ENCODE peak calls at places on chromosomes 16 and 17, in ten cellular contexts. I, C, L, E, O, H, F, X, D and Q are unnamed samples.

GRCh38 chr16:11060856-11061255 is 116.5 kb downstream of the CLEC16A start:
- DNase-seq in I (no peak), C (no peak), L (no peak), E (peak; percentile 25), O (peak; percentile 39), H (no peak), F (no peak), X (no peak), D (no peak), Q (no peak)

GRCh38 chr16:1502092-1503004 is 9.2 kb downstream of the TELO2 start:
- DNase-seq in I (no peak), C (no peak), L (no peak), E (peak; percentile 60), O (no peak), H (no peak), F (no peak), X (no peak), D (no peak), Q (no peak)

GRCh38 chr17:12020595-12021590 is at the start of gene MAP2K4:
- DNase-seq in I (peak; percentile 95), C (peak; percentile 63), L (peak; percentile 87), E (peak; percentile 96), O (peak; percentile 94), H (peak; percentile 100), F (peak; percentile 93), X (peak; percentile 96), D (peak; percentile 95), Q (peak; percentile 92)

GRCh38 chr17:82043507-82043906 is 6.0 kb upstream of the DCXR start:
- DNase-seq in I (no peak), C (no peak), L (no peak), E (no peak), O (no peak), H (no peak), F (no peak), X (no peak), D (no peak), Q (no peak)

GRCh38 chr16:89417352-89417751 is 73.0 kb downstream of the ANKRD11 start:
- DNase-seq in I (no peak), C (no peak), L (no peak), E (no peak), O (no peak), H (no peak), F (no peak), X (no peak), D (no peak), Q (no peak)

GRCh38 chr16:17439580-17439979 is 31.2 kb downstream of the XYLT1 start:
- DNase-seq in I (no peak), C (no peak), L (no peak), E (no peak), O (no peak), H (no peak), F (no peak), X (no peak), D (no peak), Q (no peak)

GRCh38 chr17:17120294-17120693 is 78.0 kb downstream of the MPRIP start:
- DNase-seq in I (no peak), C (no peak), L (no peak), E (no peak), O (no peak), H (no peak), F (no peak), X (no peak), D (no peak), Q (no peak)

GRCh38 chr16:61237804-61238485 is 798.3 kb downstream of the CDH8 start:
- DNase-seq in I (no peak), C (no peak), L (no peak), E (no peak), O (no peak), H (no peak), F (no peak), X (no peak), D (no peak), Q (peak; percentile 73)

GRCh38 chr17:2449486-2449885 is 48.6 kb upstream of the MNT start:
- DNase-seq in I (no peak), C (no peak), L (no peak), E (no peak), O (no peak), H (no peak), F (no peak), X (no peak), D (no peak), Q (no peak)

GRCh38 chr17:76841776-76842405 is 26.3 kb upstream of the MGAT5B start:
- DNase-seq in I (no peak), C (no peak), L (no peak), E (no peak), O (no peak), H (peak; percentile 84), F (no peak), X (no peak), D (no peak), Q (peak; percentile 57)

GRCh38 chr16:86515780-86516617 is 5.7 kb downstream of the FOXF1 start:
- DNase-seq in I (no peak), C (no peak), L (no peak), E (no peak), O (no peak), H (peak; percentile 71), F (peak; percentile 49), X (no peak), D (no peak), Q (no peak)
- H3K27me3 ChIP-seq in I (peaks cover 74% of the 10 kb centered on the region), C (peaks cover 91% of the 10 kb centered on the region), L (peaks cover 6% of the 10 kb centered on the region), E (peaks cover 79% of the 10 kb centered on the region), O (peaks cover 97% of the 10 kb centered on the region), H (peaks cover 96% of the 10 kb centered on the region), F (peaks cover 84% of the 10 kb centered on the region), X (no peaks in the 10 kb centered on the region), D (peaks cover 12% of the 10 kb centered on the region), Q (peaks cover 59% of the 10 kb centered on the region)

GRCh38 chr17:65558311-65558682 is 3.2 kb downstream of the AXIN2 start:
- DNase-seq in I (no peak), C (no peak), L (no peak), E (no peak), O (no peak), H (no peak), F (no peak), X (no peak), D (peak; percentile 38), Q (no peak)

GRCh38 chr17:65557349-65558310 is 3.8 kb downstream of the AXIN2 start:
- DNase-seq in I (no peak), C (no peak), L (no peak), E (no peak), O (no peak), H (no peak), F (peak; percentile 73), X (no peak), D (no peak), Q (no peak)

GRCh38 chr17:65559802-65560627 is 1.4 kb downstream of the AXIN2 start:
- DNase-seq in I (peak; percentile 43), C (no peak), L (no peak), E (peak; percentile 78), O (no peak), H (peak; percentile 90), F (peak; percentile 51), X (no peak), D (peak; percentile 77), Q (peak; percentile 72)

GRCh38 chr17:65559483-65559801 is 2.0 kb downstream of the AXIN2 start:
- DNase-seq in I (no peak), C (no peak), L (no peak), E (no peak), O (no peak), H (no peak), F (no peak), X (no peak), D (no peak), Q (no peak)

DNA sequence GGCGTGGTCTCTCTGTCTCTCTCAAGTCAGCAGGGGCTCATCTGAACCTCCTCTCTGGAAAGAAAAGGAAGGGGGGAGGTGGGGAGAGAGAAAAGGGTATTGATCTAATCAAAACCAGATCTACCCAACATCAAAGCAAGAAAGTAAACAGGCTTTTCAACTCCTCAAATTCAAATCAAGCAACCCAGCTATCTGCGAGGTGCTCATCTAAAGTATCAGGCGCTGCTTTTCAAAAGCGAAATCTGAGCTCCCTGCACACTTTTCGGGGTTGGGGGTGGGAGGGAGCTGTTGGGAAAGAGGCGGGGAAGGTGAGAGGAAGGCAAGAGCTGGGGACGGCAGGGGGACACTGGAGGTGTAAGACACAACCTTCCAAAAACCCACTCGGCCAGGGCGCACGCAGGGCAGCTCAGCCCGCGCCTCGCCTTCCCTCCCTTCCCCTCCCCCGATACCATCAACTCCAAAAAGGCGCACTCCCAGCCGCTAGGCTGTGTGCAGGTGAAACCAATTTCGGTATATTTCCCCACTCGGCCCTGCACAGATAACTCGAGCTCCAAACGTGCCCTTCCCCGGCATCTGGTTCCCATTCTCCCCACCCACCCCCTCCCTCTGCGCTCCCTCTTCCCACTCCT is 2.7 kb downstream of the AXIN2 start:
- DNase-seq in I (no peak), C (no peak), L (no peak), E (peak; percentile 70), O (no peak), H (peak; percentile 82), F (no peak), X (no peak), D (no peak), Q (no peak)
- H3K4me3 ChIP-seq in I (peak overlapping the region; percentile 99), C (peak overlapping the region; percentile 89), L (peak overlapping the region; percentile 74), E (no peak overlapping the region), O (no peak overlapping the region), H (no peak overlapping the region), F (peak overlapping the region; percentile 100), X (no peak overlapping the region), D (peak overlapping the region; percentile 86), Q (peak overlapping the region; percentile 59)

DNA sequence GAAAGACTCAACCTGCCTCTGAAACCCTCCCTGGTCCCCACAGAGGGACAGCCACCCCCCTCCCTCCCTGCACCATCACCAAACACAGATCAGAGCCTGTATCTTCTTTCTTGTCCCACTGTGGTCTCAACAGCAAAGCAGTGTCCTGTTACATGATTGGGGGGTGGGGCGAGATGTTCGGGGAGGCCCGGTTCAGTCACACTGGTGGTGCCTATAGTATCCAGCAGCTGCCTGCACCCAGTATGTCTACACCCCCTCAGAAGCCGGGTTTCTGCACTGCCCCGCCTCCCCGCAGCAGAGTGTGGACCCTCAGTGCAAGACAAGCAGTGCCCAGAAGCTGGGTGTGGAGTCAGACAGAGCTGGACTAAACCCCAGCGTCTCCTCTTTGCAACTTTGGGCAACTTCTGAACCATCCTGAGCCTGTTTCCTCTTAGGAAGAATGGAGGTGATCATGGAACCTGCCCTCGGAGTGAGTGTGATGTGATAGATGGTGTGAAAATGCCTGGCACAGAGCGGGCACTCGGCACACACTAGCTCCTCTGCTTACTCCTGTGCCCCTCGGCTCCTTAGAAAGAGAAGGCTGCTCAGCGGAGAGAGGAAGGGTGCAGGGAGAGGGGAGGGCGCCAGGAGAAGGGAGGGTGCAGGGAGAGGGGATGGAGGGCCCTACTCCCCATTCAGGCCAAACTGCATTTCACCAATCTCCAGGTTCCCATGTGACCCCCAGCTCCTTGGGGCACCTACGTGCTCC is 84.0 kb upstream of the TNRC6C start:
- DNase-seq in I (no peak), C (no peak), L (no peak), E (peak; percentile 3), O (no peak), H (no peak), F (no peak), X (no peak), D (no peak), Q (no peak)
- H3K4me1 ChIP-seq in I (no peaks in the 10 kb centered on the region), C (peaks cover 5% of the 10 kb centered on the region), L (peaks cover 4% of the 10 kb centered on the region), E (peaks cover 1% of the 10 kb centered on the region), O (no peaks in the 10 kb centered on the region), H (no peaks in the 10 kb centered on the region), F (no peaks in the 10 kb centered on the region), X (peaks cover 11% of the 10 kb centered on the region), D (no peaks in the 10 kb centered on the region), Q (no peaks in the 10 kb centered on the region)

DNA sequence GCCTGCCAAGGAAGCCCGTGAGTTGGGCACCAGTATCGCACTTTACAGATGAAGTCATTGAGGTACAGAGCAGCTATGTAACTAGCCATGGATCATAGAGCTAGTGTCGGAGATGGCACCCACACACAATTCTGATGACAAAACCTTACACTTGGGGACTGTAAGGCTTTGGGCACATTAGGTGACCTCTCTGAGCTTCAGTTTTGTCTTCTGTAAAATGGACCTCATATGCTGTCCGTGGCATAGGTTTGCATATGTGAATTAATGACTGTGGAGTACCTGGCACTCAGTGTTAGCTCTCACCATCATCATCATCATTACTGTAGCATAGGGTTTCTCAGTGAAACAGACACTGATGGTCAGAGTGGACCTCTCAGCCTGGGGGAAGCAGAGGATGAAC is 50.3 kb downstream of the CMIP start:
- DNase-seq in I (no peak), C (no peak), L (no peak), E (no peak), O (no peak), H (no peak), F (no peak), X (no peak), D (no peak), Q (no peak)
- H3K27me3 ChIP-seq in I (no peaks in the 10 kb centered on the region), C (no peaks in the 10 kb centered on the region), L (no peaks in the 10 kb centered on the region), E (no peaks in the 10 kb centered on the region), O (no peaks in the 10 kb centered on the region), H (no peaks in the 10 kb centered on the region), F (no peaks in the 10 kb centered on the region), X (no peaks in the 10 kb centered on the region), D (no peaks in the 10 kb centered on the region), Q (no peaks in the 10 kb centered on the region)